ENCODE peak calls at places on chromosomes 11 and 22, in six cellular contexts. One of them, this sample, is unnamed.

GRCh38 chr11:29527391-29527936 is 489.4 kb downstream of the KCNA4 start:
- DNase-seq in adipocyte: peak
- DNase-seq in fibroblast of pulmonary artery: peak
- DNase-seq in lower leg skin: no peak
- DNase-seq in LHCN-M2: peak
- DNase-seq in nephron progenitor cell: no peak
- DNase-seq in this sample: no peak

GRCh38 chr11:706439-706956 is 467 bp downstream of the EPS8L2 start:
- DNase-seq in adipocyte: peak
- DNase-seq in LHCN-M2: peak
- DNase-seq in nephron progenitor cell: no peak
- DNase-seq in fibroblast of pulmonary artery: no peak
- DNase-seq in lower leg skin: no peak
- DNase-seq in this sample: no peak

GRCh38 chr11:7576671-7577225 is 62.9 kb downstream of the PPFIBP2 start:
- DNase-seq in lower leg skin: no peak
- DNase-seq in adipocyte: peak
- DNase-seq in LHCN-M2: peak
- DNase-seq in nephron progenitor cell: no peak
- DNase-seq in fibroblast of pulmonary artery: no peak
- DNase-seq in this sample: no peak

GRCh38 chr11:117657801-117658200 is 139.2 kb downstream of the DSCAML1 start:
- DNase-seq in fibroblast of pulmonary artery: no peak
- DNase-seq in nephron progenitor cell: no peak
- DNase-seq in lower leg skin: no peak
- DNase-seq in adipocyte: no peak
- DNase-seq in LHCN-M2: no peak
- DNase-seq in this sample: peak

GRCh38 chr22:50276143-50276542 is 6.0 kb upstream of the MAPK11 start:
- DNase-seq in fibroblast of pulmonary artery: peak
- DNase-seq in lower leg skin: no peak
- DNase-seq in nephron progenitor cell: no peak
- DNase-seq in LHCN-M2: peak
- DNase-seq in adipocyte: peak
- DNase-seq in this sample: peak

GRCh38 chr11:107957109-107957588 is 28.9 kb downstream of the RAB39A start:
- DNase-seq in lower leg skin: peak
- DNase-seq in fibroblast of pulmonary artery: no peak
- DNase-seq in LHCN-M2: peak
- DNase-seq in adipocyte: peak
- DNase-seq in nephron progenitor cell: no peak
- DNase-seq in this sample: no peak

GRCh38 chr11:93537767-93538261 is 5.4 kb downstream of the SMCO4 start:
- DNase-seq in fibroblast of pulmonary artery: no peak
- DNase-seq in adipocyte: no peak
- DNase-seq in nephron progenitor cell: no peak
- DNase-seq in LHCN-M2: no peak
- DNase-seq in lower leg skin: no peak
- DNase-seq in this sample: no peak

GRCh38 chr11:36513965-36514364 is 3.9 kb upstream of the TRAF6 start:
- DNase-seq in adipocyte: no peak
- DNase-seq in LHCN-M2: no peak
- DNase-seq in fibroblast of pulmonary artery: no peak
- DNase-seq in nephron progenitor cell: no peak
- DNase-seq in lower leg skin: no peak
- DNase-seq in this sample: no peak

GRCh38 chr11:3129591-3130268 is 35.4 kb downstream of the OSBPL5 start:
- DNase-seq in fibroblast of pulmonary artery: no peak
- DNase-seq in LHCN-M2: no peak
- DNase-seq in lower leg skin: no peak
- DNase-seq in adipocyte: no peak
- DNase-seq in nephron progenitor cell: no peak
- DNase-seq in this sample: no peak

GRCh38 chr11:12862761-12863469 is 146.2 kb upstream of the RASSF10 start:
- DNase-seq in LHCN-M2: peak
- DNase-seq in lower leg skin: no peak
- DNase-seq in nephron progenitor cell: peak
- DNase-seq in fibroblast of pulmonary artery: peak
- DNase-seq in adipocyte: peak
- DNase-seq in this sample: peak

GRCh38 chr11:125441648-125442410 is 54.2 kb downstream of the FEZ1 start:
- DNase-seq in lower leg skin: no peak
- DNase-seq in fibroblast of pulmonary artery: peak
- DNase-seq in nephron progenitor cell: no peak
- DNase-seq in LHCN-M2: no peak
- DNase-seq in adipocyte: no peak
- DNase-seq in this sample: peak

GRCh38 chr22:22810018-22810427 is 77.6 kb upstream of the IGLL5 start:
- DNase-seq in fibroblast of pulmonary artery: peak
- DNase-seq in nephron progenitor cell: peak
- DNase-seq in adipocyte: peak
- DNase-seq in LHCN-M2: peak
- DNase-seq in lower leg skin: no peak
- DNase-seq in this sample: no peak